ENCODE peak calls at places on chromosomes 4 and X, in eight cellular contexts. One of them, this sample, is unnamed.

GRCh38 chrX:110125435-110125834 is 122.5 kb downstream of the TMEM164 start:
- DNase-seq in EL: no peak
- DNase-seq in choroid plexus epithelial cell: peak; percentile 41
- DNase-seq in RCC 7860: no peak
- DNase-seq in activated T-helper 1 cell treated with anti-CD3 and anti-CD28 coated beads, Interleukin-2, amount 50 U/mL, for 16 hours: no peak
- DNase-seq in foreskin fibroblast: no peak
- DNase-seq in stimulated activated CD8-positive, alpha-beta memory T cell treated with anti-CD3 and anti-CD28 coated beads, Interleukin-12 subunit alpha, Interleukin-12 subunit beta, amount 100 ng/mL, for 1 hour: no peak
- DNase-seq in HT-29: no peak
- DNase-seq in this sample: no peak

GRCh38 chr4:23333946-23334878 is 555.6 kb downstream of the PPARGC1A start:
- DNase-seq in choroid plexus epithelial cell: peak; percentile 49
- DNase-seq in RCC 7860: peak; percentile 94
- DNase-seq in activated T-helper 1 cell treated with anti-CD3 and anti-CD28 coated beads, Interleukin-2, amount 50 U/mL, for 16 hours: no peak
- DNase-seq in HT-29: peak; percentile 43
- DNase-seq in stimulated activated CD8-positive, alpha-beta memory T cell treated with anti-CD3 and anti-CD28 coated beads, Interleukin-12 subunit alpha, Interleukin-12 subunit beta, amount 100 ng/mL, for 1 hour: no peak
- DNase-seq in foreskin fibroblast: peak; percentile 71
- DNase-seq in EL: peak; percentile 48
- DNase-seq in this sample: no peak

GRCh38 chr4:45120163-45120562 is 393.8 kb upstream of the GNPDA2 start:
- DNase-seq in RCC 7860: no peak
- DNase-seq in HT-29: no peak
- DNase-seq in stimulated activated CD8-positive, alpha-beta memory T cell treated with anti-CD3 and anti-CD28 coated beads, Interleukin-12 subunit alpha, Interleukin-12 subunit beta, amount 100 ng/mL, for 1 hour: no peak
- DNase-seq in EL: no peak
- DNase-seq in foreskin fibroblast: no peak
- DNase-seq in activated T-helper 1 cell treated with anti-CD3 and anti-CD28 coated beads, Interleukin-2, amount 50 U/mL, for 16 hours: no peak
- DNase-seq in choroid plexus epithelial cell: peak; percentile 11
- DNase-seq in this sample: no peak

GRCh38 chrX:153871946-153872878 is 13.8 kb downstream of the L1CAM start:
- DNase-seq in foreskin fibroblast: no peak
- DNase-seq in choroid plexus epithelial cell: no peak
- DNase-seq in stimulated activated CD8-positive, alpha-beta memory T cell treated with anti-CD3 and anti-CD28 coated beads, Interleukin-12 subunit alpha, Interleukin-12 subunit beta, amount 100 ng/mL, for 1 hour: no peak
- DNase-seq in RCC 7860: no peak
- DNase-seq in HT-29: no peak
- DNase-seq in EL: no peak
- DNase-seq in activated T-helper 1 cell treated with anti-CD3 and anti-CD28 coated beads, Interleukin-2, amount 50 U/mL, for 16 hours: no peak
- DNase-seq in this sample: no peak

GRCh38 chr4:102684605-102685052 is 76.1 kb downstream of the MANBA start:
- DNase-seq in choroid plexus epithelial cell: peak; percentile 71
- DNase-seq in RCC 7860: peak; percentile 31
- DNase-seq in stimulated activated CD8-positive, alpha-beta memory T cell treated with anti-CD3 and anti-CD28 coated beads, Interleukin-12 subunit alpha, Interleukin-12 subunit beta, amount 100 ng/mL, for 1 hour: no peak
- DNase-seq in EL: peak; percentile 8
- DNase-seq in HT-29: no peak
- DNase-seq in activated T-helper 1 cell treated with anti-CD3 and anti-CD28 coated beads, Interleukin-2, amount 50 U/mL, for 16 hours: no peak
- DNase-seq in foreskin fibroblast: peak; percentile 52
- DNase-seq in this sample: no peak

GRCh38 chr4:177264788-177265422 is 44.8 kb upstream of the NEIL3 start:
- DNase-seq in stimulated activated CD8-positive, alpha-beta memory T cell treated with anti-CD3 and anti-CD28 coated beads, Interleukin-12 subunit alpha, Interleukin-12 subunit beta, amount 100 ng/mL, for 1 hour: no peak
- DNase-seq in HT-29: no peak
- DNase-seq in foreskin fibroblast: no peak
- DNase-seq in RCC 7860: no peak
- DNase-seq in choroid plexus epithelial cell: no peak
- DNase-seq in activated T-helper 1 cell treated with anti-CD3 and anti-CD28 coated beads, Interleukin-2, amount 50 U/mL, for 16 hours: no peak
- DNase-seq in EL: no peak
- DNase-seq in this sample: no peak

GRCh38 chr4:42713371-42713770 is 56.5 kb upstream of the ATP8A1 start:
- DNase-seq in EL: no peak
- DNase-seq in choroid plexus epithelial cell: no peak
- DNase-seq in activated T-helper 1 cell treated with anti-CD3 and anti-CD28 coated beads, Interleukin-2, amount 50 U/mL, for 16 hours: no peak
- DNase-seq in HT-29: no peak
- DNase-seq in RCC 7860: no peak
- DNase-seq in foreskin fibroblast: no peak
- DNase-seq in stimulated activated CD8-positive, alpha-beta memory T cell treated with anti-CD3 and anti-CD28 coated beads, Interleukin-12 subunit alpha, Interleukin-12 subunit beta, amount 100 ng/mL, for 1 hour: no peak
- DNase-seq in this sample: no peak

GRCh38 chr4:153409924-153410501 is 56.1 kb upstream of the TMEM131L start:
- DNase-seq in EL: peak; percentile 8
- DNase-seq in RCC 7860: no peak
- DNase-seq in choroid plexus epithelial cell: peak; percentile 23
- DNase-seq in activated T-helper 1 cell treated with anti-CD3 and anti-CD28 coated beads, Interleukin-2, amount 50 U/mL, for 16 hours: no peak
- DNase-seq in foreskin fibroblast: no peak
- DNase-seq in HT-29: no peak
- DNase-seq in stimulated activated CD8-positive, alpha-beta memory T cell treated with anti-CD3 and anti-CD28 coated beads, Interleukin-12 subunit alpha, Interleukin-12 subunit beta, amount 100 ng/mL, for 1 hour: no peak
- DNase-seq in this sample: no peak

GRCh38 chr4:4524364-4524763 is 17.5 kb downstream of the STX18 start:
- DNase-seq in choroid plexus epithelial cell: peak; percentile 63
- DNase-seq in EL: peak; percentile 3
- DNase-seq in activated T-helper 1 cell treated with anti-CD3 and anti-CD28 coated beads, Interleukin-2, amount 50 U/mL, for 16 hours: no peak
- DNase-seq in stimulated activated CD8-positive, alpha-beta memory T cell treated with anti-CD3 and anti-CD28 coated beads, Interleukin-12 subunit alpha, Interleukin-12 subunit beta, amount 100 ng/mL, for 1 hour: peak; percentile 15
- DNase-seq in HT-29: no peak
- DNase-seq in foreskin fibroblast: no peak
- DNase-seq in RCC 7860: no peak
- DNase-seq in this sample: no peak

GRCh38 chr4:7753931-7754465 is 185.7 kb downstream of the AFAP1 start:
- DNase-seq in foreskin fibroblast: no peak
- DNase-seq in EL: no peak
- DNase-seq in activated T-helper 1 cell treated with anti-CD3 and anti-CD28 coated beads, Interleukin-2, amount 50 U/mL, for 16 hours: no peak
- DNase-seq in stimulated activated CD8-positive, alpha-beta memory T cell treated with anti-CD3 and anti-CD28 coated beads, Interleukin-12 subunit alpha, Interleukin-12 subunit beta, amount 100 ng/mL, for 1 hour: no peak
- DNase-seq in choroid plexus epithelial cell: peak; percentile 66
- DNase-seq in HT-29: peak; percentile 67
- DNase-seq in RCC 7860: no peak
- DNase-seq in this sample: no peak

GRCh38 chrX:155056471-155056870 is 14.5 kb downstream of the CMC4 start:
- DNase-seq in EL: no peak
- DNase-seq in HT-29: no peak
- DNase-seq in choroid plexus epithelial cell: no peak
- DNase-seq in stimulated activated CD8-positive, alpha-beta memory T cell treated with anti-CD3 and anti-CD28 coated beads, Interleukin-12 subunit alpha, Interleukin-12 subunit beta, amount 100 ng/mL, for 1 hour: no peak
- DNase-seq in foreskin fibroblast: no peak
- DNase-seq in activated T-helper 1 cell treated with anti-CD3 and anti-CD28 coated beads, Interleukin-2, amount 50 U/mL, for 16 hours: no peak
- DNase-seq in RCC 7860: no peak
- DNase-seq in this sample: no peak

GRCh38 chr4:142406917-142407501 is 439.1 kb downstream of the INPP4B start:
- DNase-seq in EL: no peak
- DNase-seq in HT-29: no peak
- DNase-seq in activated T-helper 1 cell treated with anti-CD3 and anti-CD28 coated beads, Interleukin-2, amount 50 U/mL, for 16 hours: no peak
- DNase-seq in stimulated activated CD8-positive, alpha-beta memory T cell treated with anti-CD3 and anti-CD28 coated beads, Interleukin-12 subunit alpha, Interleukin-12 subunit beta, amount 100 ng/mL, for 1 hour: no peak
- DNase-seq in choroid plexus epithelial cell: no peak
- DNase-seq in RCC 7860: no peak
- DNase-seq in foreskin fibroblast: no peak
- DNase-seq in this sample: no peak

GRCh38 chr4:99965173-99965572 is 15.1 kb upstream of the H2AZ1 start:
- DNase-seq in choroid plexus epithelial cell: no peak
- DNase-seq in EL: no peak
- DNase-seq in HT-29: no peak
- DNase-seq in RCC 7860: no peak
- DNase-seq in stimulated activated CD8-positive, alpha-beta memory T cell treated with anti-CD3 and anti-CD28 coated beads, Interleukin-12 subunit alpha, Interleukin-12 subunit beta, amount 100 ng/mL, for 1 hour: no peak
- DNase-seq in activated T-helper 1 cell treated with anti-CD3 and anti-CD28 coated beads, Interleukin-2, amount 50 U/mL, for 16 hours: no peak
- DNase-seq in foreskin fibroblast: no peak
- DNase-seq in this sample: no peak

This sample was measured in tibial artery.